ENCODE peak calls at places on chromosomes 2 and 18, in four cellular contexts. S is IMR-90, W is K562, T is HepG2. Y is an unnamed sample.

GRCh38 chr2:21774691-21775090 is 650.9 kb downstream of the TDRD15 start:
- DNase-seq in S (peak; percentile 20), W (no peak), T (no peak), Y (no peak)

GRCh38 chr2:28389399-28390240 is 3.0 kb upstream of the FOSL2 start:
- DNase-seq in S (no peak), W (no peak), T (no peak), Y (no peak)

GRCh38 chr2:1708476-1709334 is 35.6 kb downstream of the PXDN start:
- DNase-seq in S (peak; percentile 27), W (no peak), T (no peak), Y (no peak)

GRCh38 chr2:188869560-188869959 is 104.6 kb upstream of the COL3A1 start:
- DNase-seq in S (peak; percentile 26), W (no peak), T (no peak), Y (no peak)

GRCh38 chr2:99725810-99726209 is 236.0 kb upstream of the REV1 start:
- DNase-seq in S (peak; percentile 28), W (no peak), T (no peak), Y (no peak)

GRCh38 chr2:24353364-24353763 is 7.0 kb downstream of the ITSN2 start:
- DNase-seq in S (no peak), W (no peak), T (no peak), Y (no peak)

GRCh38 chr2:19488009-19488691 is 129.7 kb upstream of the OSR1 start:
- DNase-seq in S (peak; percentile 61), W (no peak), T (peak; percentile 88), Y (peak; percentile 86)

GRCh38 chr18:59665057-59666007 is 31.9 kb downstream of the CCBE1 start:
- DNase-seq in S (peak; percentile 57), W (no peak), T (no peak), Y (no peak)

GRCh38 chr18:21701621-21702020 is 3.0 kb downstream of the ABHD3 start:
- DNase-seq in S (no peak), W (no peak), T (no peak), Y (no peak)

GRCh38 chr18:52950153-52950552 is 610.2 kb downstream of the DCC start:
- DNase-seq in S (no peak), W (no peak), T (no peak), Y (no peak)

GRCh38 chr18:49447810-49448745 is 12.4 kb downstream of the DYM start:
- DNase-seq in S (peak; percentile 70), W (peak; percentile 64), T (peak; percentile 76), Y (peak; percentile 12)

GRCh38 chr2:136008205-136008865 is 22.9 kb upstream of the DARS1 start:
- DNase-seq in S (no peak), W (no peak), T (no peak), Y (no peak)
- TF ChIP-seq MAZ in S (no peak), W (no peak), T (no peak), Y (no peak)

DNA sequence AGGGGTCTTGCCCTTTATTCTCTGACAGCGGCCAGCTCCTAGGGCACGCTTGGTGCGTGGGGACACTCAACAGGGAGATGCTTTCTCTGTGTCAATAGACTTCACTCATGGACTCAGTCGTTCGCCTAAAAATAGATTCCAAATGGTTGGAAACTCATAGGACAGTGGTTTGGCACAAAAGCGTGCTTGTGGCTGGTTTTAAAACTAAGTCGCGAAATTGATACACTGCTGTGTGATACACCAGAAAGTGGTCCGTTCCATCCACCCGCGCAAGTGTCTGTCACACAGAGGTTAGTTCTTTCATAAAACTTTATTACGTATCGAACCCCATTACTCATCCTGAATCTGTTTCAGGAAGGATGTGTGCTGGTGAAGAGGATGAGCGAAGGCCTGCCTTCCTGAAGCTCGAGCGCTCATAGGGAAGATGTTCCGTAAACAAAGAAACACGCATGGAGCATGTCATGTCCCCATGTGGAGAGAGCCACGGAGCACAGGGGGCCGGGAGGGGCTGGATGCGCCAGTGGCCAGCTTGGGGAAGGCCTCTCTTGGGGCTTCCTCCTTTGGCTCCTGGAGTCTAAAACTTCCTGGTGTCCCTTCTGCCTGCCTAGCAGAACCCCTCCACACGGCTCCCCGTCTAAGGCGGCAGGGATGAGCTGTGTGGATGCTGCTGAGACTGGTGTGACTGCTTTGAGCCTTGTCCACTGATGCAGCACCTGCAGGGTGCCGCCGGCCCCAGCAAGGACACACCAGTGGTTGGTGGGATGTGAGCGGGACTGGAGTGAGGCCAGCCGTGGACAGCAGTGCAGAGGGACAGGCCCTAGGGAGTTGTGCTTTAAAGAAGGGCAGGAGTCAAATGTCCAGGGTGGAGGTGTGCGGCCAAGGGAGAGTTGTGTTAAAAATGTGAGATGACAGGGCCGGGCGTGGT is 207.2 kb downstream of the GBX2 start:
- DNase-seq in S (no peak), W (no peak), T (no peak), Y (no peak)
- TF ChIP-seq RAD21 in S (no peak), W (no peak), T (no peak), Y (no peak)

DNA sequence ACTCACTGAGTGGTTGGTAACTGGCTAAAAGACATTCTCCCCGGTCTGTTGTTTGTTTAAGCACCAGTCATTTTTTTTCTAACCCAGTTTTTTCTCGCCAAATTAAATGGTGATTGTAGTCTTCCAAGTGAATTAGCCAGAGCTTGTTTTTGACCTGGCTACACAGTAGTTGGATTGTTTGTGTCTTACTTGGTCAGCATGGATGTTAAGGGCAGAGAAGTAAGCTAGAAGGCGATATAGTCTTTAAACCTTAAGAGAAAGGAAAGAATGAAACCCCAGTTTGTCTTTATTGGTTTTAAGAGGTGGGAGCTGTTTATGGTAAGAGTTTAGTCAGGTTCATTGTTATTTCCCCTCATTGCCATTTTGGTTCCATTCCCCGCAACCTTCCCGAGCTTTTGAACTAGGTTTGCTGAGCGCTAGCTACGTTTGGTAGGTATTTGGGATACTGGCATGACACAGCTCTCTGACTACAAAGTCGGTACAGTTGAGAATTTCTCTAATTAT is 2.5 kb downstream of the MAP4K4 start:
- DNase-seq in S (peak; percentile 27), W (no peak), T (peak; percentile 50), Y (no peak)
- H3K27ac ChIP-seq in S (peak overlapping the region; percentile 91), W (peak overlapping the region; percentile 23), T (peak overlapping the region; percentile 74), Y (peak overlapping the region; percentile 91)

DNA sequence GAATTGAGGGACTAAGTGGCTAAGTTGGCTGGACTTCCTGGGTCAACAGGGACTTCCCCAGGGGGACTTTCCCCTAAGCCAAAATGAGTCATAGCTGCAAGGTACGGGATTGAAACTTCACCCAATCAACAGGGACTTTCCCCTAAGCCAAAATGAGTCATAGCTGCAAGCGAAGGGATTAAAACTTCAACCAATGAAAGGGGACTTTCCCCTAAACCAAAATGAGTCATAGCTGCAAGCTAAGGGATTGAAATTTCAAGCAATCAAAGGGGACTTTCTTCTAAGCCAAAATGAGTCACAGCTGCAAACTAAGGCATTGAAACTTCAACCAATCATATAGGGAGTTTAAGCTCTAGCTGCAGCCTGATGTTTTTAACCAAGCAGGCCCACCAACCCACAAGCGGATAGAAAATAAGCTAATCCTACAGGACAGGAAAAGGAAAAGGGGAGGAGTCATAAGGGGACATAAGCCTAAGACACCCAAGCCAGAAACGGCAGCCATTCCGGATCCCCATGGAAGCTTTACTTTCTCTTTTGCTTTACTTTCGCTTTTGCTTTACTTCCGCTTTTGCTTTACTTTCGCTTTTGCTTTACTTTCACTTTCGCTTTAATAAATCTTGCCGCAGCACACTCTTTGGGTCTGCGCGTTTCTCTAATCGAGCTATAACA is 1375.4 kb upstream of the CELF4 start:
- DNase-seq in S (peak; percentile 53), W (peak; percentile 36), T (peak; percentile 57), Y (peak; percentile 1)
- TF ChIP-seq MAZ in S (no peak), W (no peak), T (no peak), Y (no peak)